ENCODE peak calls at places on chromosomes 5 and 9, in ten cellular contexts. O is Karpas-422; B is foreskin fibroblast; F is activated CD4-positive, alpha-beta T cell treated with anti-CD3 and anti-CD28 coated beads for 24 hours; X is stomach; I is CD8-positive, alpha-beta memory T cell; N is H54; H is fibroblast of pulmonary artery; R is activated T-helper 1 cell treated with Interleukin-2 at 50 U/mL for 16 hours; Y is fibroblast of the aortic adventitia. U is an unnamed sample.

GRCh38 chr9:80503692-80504400 is 932.1 kb downstream of the TLE4 start:
- DNase-seq in Y (no peak), O (no peak), X (no peak), B (no peak), I (no peak), F (no peak), N (no peak), H (no peak), R (no peak), U (no peak)

GRCh38 chr5:137350791-137351190 is 148.3 kb downstream of the SPOCK1 start:
- DNase-seq in N (no peak), I (no peak), H (no peak), B (no peak), Y (no peak), X (no peak), O (no peak), R (no peak), F (no peak), U (no peak)

GRCh38 chr5:31952034-31952433 is 222.1 kb downstream of the GOLPH3 start:
- DNase-seq in N (no peak), R (no peak), O (no peak), F (no peak), X (no peak), H (no peak), I (no peak), Y (no peak), B (no peak), U (no peak)

GRCh38 chr5:42583322-42583721 is 160.1 kb downstream of the GHR start:
- DNase-seq in H (peak), X (peak), Y (peak), F (no peak), B (peak), I (peak), R (no peak), N (peak), O (peak), U (peak)

GRCh38 chr5:154562244-154562861 is 84.3 kb upstream of the HAND1 start:
- DNase-seq in N (no peak), O (peak), H (no peak), X (no peak), I (no peak), F (no peak), B (no peak), Y (no peak), R (no peak), U (no peak)

GRCh38 chr9:123434619-123435240 is 78.7 kb downstream of the CRB2 start:
- DNase-seq in O (no peak), H (no peak), B (no peak), R (no peak), I (no peak), N (peak), X (no peak), Y (no peak), F (no peak), U (no peak)

GRCh38 chr9:124809211-124809610 is 32.3 kb downstream of the OLFML2A start:
- DNase-seq in H (no peak), Y (no peak), I (no peak), B (no peak), O (no peak), X (no peak), N (no peak), F (no peak), R (no peak), U (no peak)

GRCh38 chr5:110757118-110757729 is 18.4 kb downstream of the SLC25A46 start:
- DNase-seq in X (no peak), R (no peak), H (peak), F (no peak), Y (peak), I (peak), N (no peak), O (peak), B (peak), U (no peak)

GRCh38 chr5:58074222-58074621 is 385.7 kb downstream of the PLK2 start:
- DNase-seq in H (no peak), N (no peak), Y (no peak), R (no peak), O (no peak), I (no peak), X (no peak), B (no peak), F (no peak), U (no peak)

GRCh38 chr5:12023614-12024241 is 119.5 kb upstream of the CTNND2 start:
- DNase-seq in I (no peak), F (no peak), X (no peak), R (no peak), O (peak), H (peak), Y (peak), B (peak), N (no peak), U (no peak)

GRCh38 chr9:31776471-31776870 is 608.0 kb upstream of the ACO1 start:
- DNase-seq in N (no peak), H (peak), Y (peak), R (no peak), O (no peak), B (no peak), I (no peak), F (no peak), X (peak), U (no peak)

U was measured in lung.